ENCODE peak calls at places on chromosomes 1 and 21, in five cellular contexts. One of them, this sample, is unnamed.

GRCh38 chr1:26168410-26169167 is at the start of gene C1orf232:
- DNase-seq in GM20000: no peak
- DNase-seq in cardiac muscle cell: no peak
- DNase-seq in endothelial cell: no peak
- DNase-seq in ovary: peak
- DNase-seq in this sample: no peak

GRCh38 chr1:198497326-198498220 is 42.9 kb downstream of the ATP6V1G3 start:
- DNase-seq in endothelial cell: no peak
- DNase-seq in GM20000: no peak
- DNase-seq in cardiac muscle cell: peak
- DNase-seq in ovary: no peak
- DNase-seq in this sample: peak

GRCh38 chr1:84975035-84975434 is 21.9 kb downstream of the MCOLN2 start:
- DNase-seq in ovary: no peak
- DNase-seq in GM20000: no peak
- DNase-seq in endothelial cell: no peak
- DNase-seq in cardiac muscle cell: no peak
- DNase-seq in this sample: no peak

GRCh38 chr1:20410555-20410954 is 75.5 kb downstream of the CAMK2N1 start:
- DNase-seq in GM20000: no peak
- DNase-seq in cardiac muscle cell: no peak
- DNase-seq in endothelial cell: no peak
- DNase-seq in ovary: no peak
- DNase-seq in this sample: no peak

GRCh38 chr1:27161594-27161993 is 6.7 kb upstream of the SLC9A1 start:
- DNase-seq in cardiac muscle cell: no peak
- DNase-seq in GM20000: peak
- DNase-seq in endothelial cell: no peak
- DNase-seq in ovary: no peak
- DNase-seq in this sample: peak

GRCh38 chr1:109084563-109085517 is 5.7 kb upstream of the TMEM167B start:
- DNase-seq in cardiac muscle cell: no peak
- DNase-seq in ovary: no peak
- DNase-seq in endothelial cell: no peak
- DNase-seq in GM20000: no peak
- DNase-seq in this sample: no peak

GRCh38 chr1:159141584-159142518 is 29.6 kb upstream of the CADM3 start:
- DNase-seq in GM20000: no peak
- DNase-seq in endothelial cell: peak
- DNase-seq in cardiac muscle cell: peak
- DNase-seq in ovary: no peak
- DNase-seq in this sample: no peak

GRCh38 chr1:6591644-6592043 is 11.0 kb downstream of the KLHL21 start:
- DNase-seq in cardiac muscle cell: no peak
- DNase-seq in GM20000: no peak
- DNase-seq in endothelial cell: no peak
- DNase-seq in ovary: no peak
- DNase-seq in this sample: no peak

GRCh38 chr1:155698382-155699038 is 9.6 kb downstream of the DAP3 start:
- DNase-seq in ovary: no peak
- DNase-seq in GM20000: no peak
- DNase-seq in endothelial cell: no peak
- DNase-seq in cardiac muscle cell: peak
- DNase-seq in this sample: no peak

GRCh38 chr1:29688477-29689365 is 452.4 kb downstream of the PTPRU start:
- DNase-seq in GM20000: no peak
- DNase-seq in ovary: no peak
- DNase-seq in endothelial cell: no peak
- DNase-seq in cardiac muscle cell: peak
- DNase-seq in this sample: peak

GRCh38 chr1:98903261-98903660 is 101.4 kb downstream of the PLPPR5 start:
- DNase-seq in GM20000: no peak
- DNase-seq in cardiac muscle cell: peak
- DNase-seq in ovary: no peak
- DNase-seq in endothelial cell: no peak
- DNase-seq in this sample: no peak

GRCh38 chr1:201408176-201408814 is 9.2 kb upstream of the LAD1 start:
- DNase-seq in ovary: peak
- DNase-seq in endothelial cell: peak
- DNase-seq in GM20000: peak
- DNase-seq in cardiac muscle cell: peak
- DNase-seq in this sample: peak

GRCh38 chr1:19014765-19015164 is 58.3 kb upstream of the IFFO2 start:
- DNase-seq in cardiac muscle cell: no peak
- DNase-seq in endothelial cell: no peak
- DNase-seq in GM20000: no peak
- DNase-seq in ovary: no peak
- DNase-seq in this sample: no peak

GRCh38 chr21:43942621-43943020 is 69.5 kb upstream of the TRAPPC10 start:
- DNase-seq in GM20000: no peak
- DNase-seq in ovary: no peak
- DNase-seq in endothelial cell: no peak
- DNase-seq in cardiac muscle cell: no peak
- DNase-seq in this sample: no peak

GRCh38 chr21:33976082-33976979 is 60.7 kb upstream of the ATP5PO start:
- DNase-seq in GM20000: peak
- DNase-seq in endothelial cell: no peak
- DNase-seq in cardiac muscle cell: peak
- DNase-seq in ovary: no peak
- DNase-seq in this sample: peak

GRCh38 chr1:17668638-17669175 is 86.4 kb upstream of the ACTL8 start:
- DNase-seq in cardiac muscle cell: no peak
- DNase-seq in endothelial cell: no peak
- DNase-seq in GM20000: no peak
- DNase-seq in ovary: no peak
- DNase-seq in this sample: no peak

GRCh38 chr1:89826594-89826993 is 5.8 kb downstream of the LRRC8D start:
- DNase-seq in cardiac muscle cell: no peak
- DNase-seq in endothelial cell: no peak
- DNase-seq in ovary: no peak
- DNase-seq in GM20000: no peak
- DNase-seq in this sample: no peak

GRCh38 chr1:29690156-29690555 is 453.8 kb downstream of the PTPRU start:
- DNase-seq in ovary: no peak
- DNase-seq in GM20000: no peak
- DNase-seq in cardiac muscle cell: no peak
- DNase-seq in endothelial cell: no peak
- DNase-seq in this sample: no peak

GRCh38 chr1:18238190-18238589 is 130.6 kb downstream of the IGSF21 start:
- DNase-seq in GM20000: no peak
- DNase-seq in cardiac muscle cell: no peak
- DNase-seq in ovary: no peak
- DNase-seq in endothelial cell: no peak
- DNase-seq in this sample: no peak

GRCh38 chr1:14486401-14487110 is 111.9 kb upstream of the KAZN start:
- DNase-seq in endothelial cell: no peak
- DNase-seq in GM20000: no peak
- DNase-seq in ovary: peak
- DNase-seq in cardiac muscle cell: peak
- DNase-seq in this sample: no peak

GRCh38 chr21:35026617-35027557 is 22.2 kb downstream of the RUNX1 start:
- DNase-seq in GM20000: peak
- DNase-seq in endothelial cell: peak
- DNase-seq in ovary: peak
- DNase-seq in cardiac muscle cell: peak
- DNase-seq in this sample: peak

GRCh38 chr1:82646336-82646735 is 845.6 kb downstream of the ADGRL2 start:
- DNase-seq in endothelial cell: no peak
- DNase-seq in GM20000: no peak
- DNase-seq in ovary: no peak
- DNase-seq in cardiac muscle cell: no peak
- DNase-seq in this sample: no peak

GRCh38 chr1:112710586-112710985 is 3.7 kb upstream of the RHOC start:
- DNase-seq in cardiac muscle cell: no peak
- DNase-seq in ovary: no peak
- DNase-seq in endothelial cell: no peak
- DNase-seq in GM20000: no peak
- DNase-seq in this sample: no peak

GRCh38 chr1:21264913-21265312 is 25.4 kb downstream of the ECE1 start:
- DNase-seq in ovary: no peak
- DNase-seq in cardiac muscle cell: no peak
- DNase-seq in endothelial cell: no peak
- DNase-seq in GM20000: no peak
- DNase-seq in this sample: no peak

GRCh38 chr1:5717031-5717682 is 275.1 kb downstream of the NPHP4 start:
- DNase-seq in cardiac muscle cell: no peak
- DNase-seq in ovary: no peak
- DNase-seq in GM20000: no peak
- DNase-seq in endothelial cell: no peak
- DNase-seq in this sample: no peak

GRCh38 chr1:67604778-67605177 is 80.2 kb upstream of the GADD45A start:
- DNase-seq in ovary: no peak
- DNase-seq in GM20000: no peak
- DNase-seq in cardiac muscle cell: no peak
- DNase-seq in endothelial cell: no peak
- DNase-seq in this sample: no peak

GRCh38 chr1:7679873-7680790 is 91.0 kb upstream of the VAMP3 start:
- DNase-seq in GM20000: peak
- DNase-seq in endothelial cell: peak
- DNase-seq in ovary: peak
- DNase-seq in cardiac muscle cell: peak
- DNase-seq in this sample: peak

GRCh38 chr1:75811211-75811981 is 14.7 kb downstream of the MSH4 start:
- DNase-seq in ovary: no peak
- DNase-seq in endothelial cell: no peak
- DNase-seq in cardiac muscle cell: peak
- DNase-seq in GM20000: no peak
- DNase-seq in this sample: no peak

GRCh38 chr1:71638081-71638766 is 557.4 kb upstream of the ZRANB2 start:
- DNase-seq in ovary: no peak
- DNase-seq in endothelial cell: no peak
- DNase-seq in GM20000: no peak
- DNase-seq in cardiac muscle cell: peak
- DNase-seq in this sample: no peak

GRCh38 chr1:169368406-169368769 is 393 bp downstream of the BLZF1 start:
- DNase-seq in cardiac muscle cell: no peak
- DNase-seq in GM20000: no peak
- DNase-seq in ovary: peak
- DNase-seq in endothelial cell: peak
- DNase-seq in this sample: peak

GRCh38 chr1:4425892-4426291 is 228.5 kb upstream of the AJAP1 start:
- DNase-seq in ovary: no peak
- DNase-seq in endothelial cell: no peak
- DNase-seq in GM20000: no peak
- DNase-seq in cardiac muscle cell: no peak
- DNase-seq in this sample: no peak

GRCh38 chr21:44294391-44295162 is 5.3 kb upstream of the PFKL start:
- DNase-seq in endothelial cell: no peak
- DNase-seq in ovary: peak
- DNase-seq in cardiac muscle cell: peak
- DNase-seq in GM20000: no peak
- DNase-seq in this sample: no peak

GRCh38 chr1:8134546-8135235 is 108.6 kb upstream of the ERRFI1 start:
- DNase-seq in cardiac muscle cell: peak
- DNase-seq in ovary: no peak
- DNase-seq in endothelial cell: no peak
- DNase-seq in GM20000: no peak
- DNase-seq in this sample: no peak

GRCh38 chr1:199821029-199821779 is 206.3 kb upstream of the NR5A2 start:
- DNase-seq in endothelial cell: no peak
- DNase-seq in GM20000: no peak
- DNase-seq in ovary: no peak
- DNase-seq in cardiac muscle cell: no peak
- DNase-seq in this sample: no peak

GRCh38 chr1:31441970-31442647 is 29.1 kb downstream of the SERINC2 start:
- DNase-seq in cardiac muscle cell: no peak
- DNase-seq in GM20000: no peak
- DNase-seq in endothelial cell: no peak
- DNase-seq in ovary: no peak
- DNase-seq in this sample: no peak

GRCh38 chr1:213552045-213552444 is 435.7 kb upstream of the PROX1 start:
- DNase-seq in cardiac muscle cell: no peak
- DNase-seq in ovary: no peak
- DNase-seq in endothelial cell: no peak
- DNase-seq in GM20000: no peak
- DNase-seq in this sample: no peak

GRCh38 chr21:43598416-43599120 is 60.7 kb downstream of the HSF2BP start:
- DNase-seq in cardiac muscle cell: peak
- DNase-seq in ovary: no peak
- DNase-seq in GM20000: no peak
- DNase-seq in endothelial cell: no peak
- DNase-seq in this sample: no peak

GRCh38 chr1:101996830-101997485 is at the start of gene OLFM3:
- DNase-seq in endothelial cell: peak
- DNase-seq in ovary: peak
- DNase-seq in cardiac muscle cell: peak
- DNase-seq in GM20000: peak
- DNase-seq in this sample: peak

GRCh38 chr1:168135116-168135981 is 1.4 kb downstream of the GPR161 start:
- DNase-seq in ovary: no peak
- DNase-seq in endothelial cell: no peak
- DNase-seq in cardiac muscle cell: no peak
- DNase-seq in GM20000: no peak
- DNase-seq in this sample: no peak

GRCh38 chr1:119008483-119009299 is 20.5 kb upstream of the TBX15 start:
- DNase-seq in ovary: no peak
- DNase-seq in endothelial cell: peak
- DNase-seq in GM20000: peak
- DNase-seq in cardiac muscle cell: peak
- DNase-seq in this sample: peak
- TF ChIP-seq CTCF in ovary: peak
- TF ChIP-seq CTCF in endothelial cell: peak
- TF ChIP-seq CTCF in GM20000: peak
- TF ChIP-seq CTCF in cardiac muscle cell: peak
- TF ChIP-seq CTCF in this sample: peak

DNA sequence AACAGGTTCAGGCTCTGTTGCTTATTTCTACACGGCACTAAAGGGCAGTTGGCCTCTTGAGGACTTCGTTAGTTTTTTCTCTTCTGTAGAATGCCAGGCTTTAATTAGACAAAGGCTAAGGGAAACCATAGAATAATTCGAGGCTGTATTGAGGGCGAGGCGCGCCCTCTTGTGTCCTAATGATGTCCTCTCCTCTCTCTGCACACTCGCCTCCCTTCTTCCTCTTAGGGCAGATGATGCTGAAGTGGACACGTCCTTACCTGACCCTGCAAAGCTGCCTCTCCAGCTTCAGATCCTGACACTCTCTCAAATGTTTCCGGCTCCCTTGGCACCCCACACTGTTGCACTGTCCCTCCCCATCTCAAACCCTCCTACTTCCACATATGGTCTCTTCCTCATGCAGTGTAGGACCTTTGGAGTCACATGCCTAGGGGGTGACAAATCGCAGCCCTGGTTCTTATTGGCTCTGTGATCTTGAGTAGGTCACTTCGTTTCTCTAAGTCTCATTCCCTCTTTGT is 1.9 kb upstream of the ZSCAN20 start:
- DNase-seq in GM20000: peak
- DNase-seq in ovary: peak
- DNase-seq in cardiac muscle cell: peak
- DNase-seq in endothelial cell: peak
- DNase-seq in this sample: peak
- TF ChIP-seq CTCF in GM20000: peak
- TF ChIP-seq CTCF in ovary: peak
- TF ChIP-seq CTCF in cardiac muscle cell: peak
- TF ChIP-seq CTCF in endothelial cell: peak
- TF ChIP-seq CTCF in this sample: peak

GRCh38 chr1:938711-939504 is 15.2 kb downstream of the SAMD11 start:
- DNase-seq in endothelial cell: no peak
- DNase-seq in GM20000: no peak
- DNase-seq in ovary: no peak
- DNase-seq in cardiac muscle cell: no peak
- DNase-seq in this sample: no peak
- TF ChIP-seq CTCF in endothelial cell: no peak
- TF ChIP-seq CTCF in GM20000: no peak
- TF ChIP-seq CTCF in ovary: no peak
- TF ChIP-seq CTCF in cardiac muscle cell: no peak
- TF ChIP-seq CTCF in this sample: no peak

GRCh38 chr21:42505090-42505726 is 8.4 kb upstream of the SLC37A1 start:
- DNase-seq in endothelial cell: no peak
- DNase-seq in GM20000: peak
- DNase-seq in cardiac muscle cell: no peak
- DNase-seq in ovary: no peak
- DNase-seq in this sample: peak
- TF ChIP-seq CTCF in endothelial cell: no peak
- TF ChIP-seq CTCF in GM20000: no peak
- TF ChIP-seq CTCF in cardiac muscle cell: no peak
- TF ChIP-seq CTCF in ovary: no peak
- TF ChIP-seq CTCF in this sample: no peak

This sample was measured in GM10248.